ENCODE peak calls at places on chromosomes 3 and 15, in seven cellular contexts. One of them, this sample, is unnamed.

GRCh38 chr3:117622130-117622841 is 912.7 kb downstream of the TUSC7 start:
- DNase-seq in aorta: no peak
- DNase-seq in HL-60: no peak
- DNase-seq in body of pancreas: no peak
- DNase-seq in cardiac fibroblast: peak
- DNase-seq in GM12864: no peak
- DNase-seq in cardiac muscle cell: no peak
- DNase-seq in this sample: no peak

GRCh38 chr3:16866447-16867025 is 18.2 kb upstream of the PLCL2 start:
- DNase-seq in aorta: no peak
- DNase-seq in HL-60: peak
- DNase-seq in body of pancreas: no peak
- DNase-seq in cardiac fibroblast: no peak
- DNase-seq in GM12864: no peak
- DNase-seq in cardiac muscle cell: no peak
- DNase-seq in this sample: no peak

GRCh38 chr15:79539426-79539825 is 107.3 kb downstream of the MINAR1 start:
- DNase-seq in aorta: no peak
- DNase-seq in HL-60: no peak
- DNase-seq in body of pancreas: no peak
- DNase-seq in cardiac fibroblast: peak
- DNase-seq in GM12864: no peak
- DNase-seq in cardiac muscle cell: no peak
- DNase-seq in this sample: no peak

GRCh38 chr3:102229062-102229655 is 205.7 kb upstream of the ZPLD1 start:
- DNase-seq in aorta: peak
- DNase-seq in HL-60: peak
- DNase-seq in body of pancreas: peak
- DNase-seq in cardiac fibroblast: peak
- DNase-seq in GM12864: peak
- DNase-seq in cardiac muscle cell: peak
- DNase-seq in this sample: peak

GRCh38 chr3:23650371-23651140 is 155.2 kb upstream of the UBE2E1 start:
- DNase-seq in aorta: no peak
- DNase-seq in HL-60: no peak
- DNase-seq in body of pancreas: no peak
- DNase-seq in cardiac fibroblast: peak
- DNase-seq in GM12864: no peak
- DNase-seq in cardiac muscle cell: no peak
- DNase-seq in this sample: no peak

GRCh38 chr15:70762469-70763119 is 764 bp downstream of the UACA start:
- DNase-seq in aorta: peak
- DNase-seq in HL-60: peak
- DNase-seq in body of pancreas: peak
- DNase-seq in cardiac fibroblast: peak
- DNase-seq in GM12864: no peak
- DNase-seq in cardiac muscle cell: peak
- DNase-seq in this sample: peak

GRCh38 chr3:154431043-154431442 is 1.1 kb upstream of the GPR149 start:
- DNase-seq in aorta: no peak
- DNase-seq in HL-60: no peak
- DNase-seq in body of pancreas: no peak
- DNase-seq in cardiac fibroblast: no peak
- DNase-seq in GM12864: no peak
- DNase-seq in cardiac muscle cell: no peak
- DNase-seq in this sample: no peak

GRCh38 chr3:76859596-76859995 is 180.3 kb upstream of the ROBO2 start:
- DNase-seq in aorta: no peak
- DNase-seq in HL-60: no peak
- DNase-seq in body of pancreas: no peak
- DNase-seq in cardiac fibroblast: no peak
- DNase-seq in GM12864: no peak
- DNase-seq in cardiac muscle cell: no peak
- DNase-seq in this sample: no peak

GRCh38 chr15:91782221-91782620 is 71.3 kb upstream of the SLCO3A1 start:
- DNase-seq in aorta: no peak
- DNase-seq in HL-60: peak
- DNase-seq in body of pancreas: peak
- DNase-seq in cardiac fibroblast: no peak
- DNase-seq in GM12864: no peak
- DNase-seq in cardiac muscle cell: no peak
- DNase-seq in this sample: no peak

GRCh38 chr3:140942221-140943104 is 827 bp downstream of the SLC25A36 start:
- DNase-seq in aorta: peak
- DNase-seq in HL-60: peak
- DNase-seq in body of pancreas: peak
- DNase-seq in cardiac fibroblast: peak
- DNase-seq in GM12864: no peak
- DNase-seq in cardiac muscle cell: peak
- DNase-seq in this sample: peak

GRCh38 chr3:71057526-71057894 is 526.0 kb downstream of the FOXP1 start:
- DNase-seq in aorta: no peak
- DNase-seq in HL-60: no peak
- DNase-seq in body of pancreas: no peak
- DNase-seq in cardiac fibroblast: peak
- DNase-seq in GM12864: no peak
- DNase-seq in cardiac muscle cell: no peak
- DNase-seq in this sample: no peak

GRCh38 chr15:38647683-38648082 is 83.1 kb upstream of the RASGRP1 start:
- DNase-seq in aorta: no peak
- DNase-seq in HL-60: no peak
- DNase-seq in body of pancreas: no peak
- DNase-seq in cardiac fibroblast: peak
- DNase-seq in GM12864: no peak
- DNase-seq in cardiac muscle cell: peak
- DNase-seq in this sample: no peak

GRCh38 chr3:52495777-52496602 is 852 bp downstream of the STAB1 start:
- DNase-seq in aorta: no peak
- DNase-seq in HL-60: no peak
- DNase-seq in body of pancreas: peak
- DNase-seq in cardiac fibroblast: peak
- DNase-seq in GM12864: no peak
- DNase-seq in cardiac muscle cell: no peak
- DNase-seq in this sample: no peak

GRCh38 chr3:112097378-112097777 is 11.2 kb downstream of the C3orf52 start:
- DNase-seq in aorta: no peak
- DNase-seq in HL-60: no peak
- DNase-seq in body of pancreas: peak
- DNase-seq in cardiac fibroblast: peak
- DNase-seq in GM12864: no peak
- DNase-seq in cardiac muscle cell: no peak
- DNase-seq in this sample: no peak

GRCh38 chr3:48927928-48928327 is 9.3 kb downstream of the ARIH2 start:
- DNase-seq in aorta: no peak
- DNase-seq in HL-60: no peak
- DNase-seq in body of pancreas: no peak
- DNase-seq in cardiac fibroblast: peak
- DNase-seq in GM12864: no peak
- DNase-seq in cardiac muscle cell: no peak
- DNase-seq in this sample: no peak

GRCh38 chr3:114706591-114707224 is 412.9 kb downstream of the TIGIT start:
- DNase-seq in aorta: no peak
- DNase-seq in HL-60: no peak
- DNase-seq in body of pancreas: peak
- DNase-seq in cardiac fibroblast: peak
- DNase-seq in GM12864: no peak
- DNase-seq in cardiac muscle cell: no peak
- DNase-seq in this sample: peak

GRCh38 chr15:67822537-67823370 is 2.6 kb upstream of the SKOR1 start:
- DNase-seq in aorta: no peak
- DNase-seq in HL-60: no peak
- DNase-seq in body of pancreas: no peak
- DNase-seq in cardiac fibroblast: no peak
- DNase-seq in GM12864: no peak
- DNase-seq in cardiac muscle cell: no peak
- DNase-seq in this sample: no peak
- H3K4me3 ChIP-seq in aorta: no peak
- H3K4me3 ChIP-seq in HL-60: peak
- H3K4me3 ChIP-seq in body of pancreas: no peak
- H3K4me3 ChIP-seq in cardiac fibroblast: no peak
- H3K4me3 ChIP-seq in GM12864: no peak
- H3K4me3 ChIP-seq in cardiac muscle cell: no peak
- H3K4me3 ChIP-seq in this sample: peak

GRCh38 chr3:14227866-14228265 is 49.2 kb downstream of the LSM3 start:
- DNase-seq in aorta: no peak
- DNase-seq in HL-60: no peak
- DNase-seq in body of pancreas: no peak
- DNase-seq in cardiac fibroblast: no peak
- DNase-seq in GM12864: no peak
- DNase-seq in cardiac muscle cell: no peak
- DNase-seq in this sample: peak
- H3K4me3 ChIP-seq in aorta: no peak
- H3K4me3 ChIP-seq in HL-60: no peak
- H3K4me3 ChIP-seq in body of pancreas: no peak
- H3K4me3 ChIP-seq in cardiac fibroblast: no peak
- H3K4me3 ChIP-seq in GM12864: no peak
- H3K4me3 ChIP-seq in cardiac muscle cell: no peak
- H3K4me3 ChIP-seq in this sample: no peak

DNA sequence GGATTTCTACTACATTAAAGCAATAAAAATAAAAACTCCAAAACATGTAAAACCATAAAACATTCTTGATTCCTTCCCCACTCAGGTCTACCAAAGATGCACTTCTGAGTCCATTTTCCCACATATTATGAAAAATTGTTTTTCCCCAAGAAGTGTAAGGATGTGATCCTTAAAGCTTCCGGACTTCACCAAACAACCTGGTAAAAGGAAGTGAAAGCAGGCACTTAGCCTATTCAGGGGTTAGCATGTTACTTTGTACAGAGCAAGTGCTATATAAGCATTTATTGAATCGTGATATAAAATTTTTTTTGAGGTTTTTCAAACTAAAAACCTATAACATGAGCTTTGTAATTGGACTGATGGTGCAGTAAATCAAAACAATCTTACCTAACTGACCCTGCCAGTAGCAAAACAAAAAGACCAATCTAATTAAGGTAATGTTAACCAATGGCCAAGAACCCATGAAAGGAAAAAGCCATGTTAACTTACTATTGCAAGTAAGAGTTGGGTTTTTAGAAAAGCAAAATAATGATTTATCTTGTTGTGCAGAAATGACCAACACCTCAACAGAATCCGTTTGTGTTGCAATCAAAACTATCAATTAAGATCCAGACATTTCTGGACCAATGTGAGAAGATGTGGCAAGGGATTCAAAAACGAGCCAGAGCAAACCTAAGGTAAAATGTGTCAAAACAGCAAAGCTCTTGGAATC is 1.8 kb downstream of the SETD2 start:
- DNase-seq in aorta: no peak
- DNase-seq in HL-60: no peak
- DNase-seq in body of pancreas: no peak
- DNase-seq in cardiac fibroblast: no peak
- DNase-seq in GM12864: no peak
- DNase-seq in cardiac muscle cell: no peak
- DNase-seq in this sample: no peak
- H3K4me3 ChIP-seq in aorta: peak
- H3K4me3 ChIP-seq in HL-60: peak
- H3K4me3 ChIP-seq in body of pancreas: peak
- H3K4me3 ChIP-seq in cardiac fibroblast: peak
- H3K4me3 ChIP-seq in GM12864: peak
- H3K4me3 ChIP-seq in cardiac muscle cell: peak
- H3K4me3 ChIP-seq in this sample: peak

GRCh38 chr3:119357190-119357589 is 63.0 kb downstream of the ARHGAP31 start:
- DNase-seq in aorta: no peak
- DNase-seq in HL-60: no peak
- DNase-seq in body of pancreas: no peak
- DNase-seq in cardiac fibroblast: peak
- DNase-seq in GM12864: no peak
- DNase-seq in cardiac muscle cell: peak
- DNase-seq in this sample: no peak
- H3K4me3 ChIP-seq in aorta: no peak
- H3K4me3 ChIP-seq in HL-60: no peak
- H3K4me3 ChIP-seq in body of pancreas: no peak
- H3K4me3 ChIP-seq in cardiac fibroblast: no peak
- H3K4me3 ChIP-seq in GM12864: no peak
- H3K4me3 ChIP-seq in cardiac muscle cell: no peak
- H3K4me3 ChIP-seq in this sample: no peak

GRCh38 chr3:100483529-100483928 is 8.9 kb upstream of the TMEM45A start:
- DNase-seq in aorta: no peak
- DNase-seq in HL-60: no peak
- DNase-seq in body of pancreas: no peak
- DNase-seq in cardiac fibroblast: no peak
- DNase-seq in GM12864: no peak
- DNase-seq in cardiac muscle cell: no peak
- DNase-seq in this sample: no peak

GRCh38 chr3:100486808-100487207 is 5.6 kb upstream of the TMEM45A start:
- DNase-seq in aorta: no peak
- DNase-seq in HL-60: no peak
- DNase-seq in body of pancreas: no peak
- DNase-seq in cardiac fibroblast: peak
- DNase-seq in GM12864: no peak
- DNase-seq in cardiac muscle cell: no peak
- DNase-seq in this sample: no peak

GRCh38 chr3:100492059-100492809 is at the start of gene TMEM45A:
- DNase-seq in aorta: peak
- DNase-seq in HL-60: peak
- DNase-seq in body of pancreas: peak
- DNase-seq in cardiac fibroblast: peak
- DNase-seq in GM12864: peak
- DNase-seq in cardiac muscle cell: peak
- DNase-seq in this sample: peak

GRCh38 chr3:100492810-100493140 is 356 bp downstream of the TMEM45A start:
- DNase-seq in aorta: no peak
- DNase-seq in HL-60: no peak
- DNase-seq in body of pancreas: no peak
- DNase-seq in cardiac fibroblast: no peak
- DNase-seq in GM12864: no peak
- DNase-seq in cardiac muscle cell: no peak
- DNase-seq in this sample: no peak

DNA sequence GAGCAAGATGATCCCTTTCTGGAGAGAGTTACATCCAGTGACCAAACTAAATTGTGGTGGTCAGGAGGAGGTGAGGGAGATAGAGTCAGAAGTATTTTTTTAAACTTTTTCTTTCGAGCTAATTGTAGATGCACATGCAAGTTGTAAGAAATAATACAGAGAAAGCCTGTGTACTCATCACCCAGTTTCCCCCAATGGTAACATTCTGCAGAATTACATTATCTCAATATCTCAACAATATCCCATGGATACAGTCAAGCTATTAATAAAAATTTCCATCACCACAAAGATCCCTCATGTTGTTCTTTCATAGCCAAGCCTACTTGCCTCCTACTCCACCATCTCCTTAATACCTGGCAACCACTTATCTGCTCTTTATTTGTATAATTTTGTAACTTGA is 3.3 kb upstream of the TMEM45A start:
- DNase-seq in aorta: no peak
- DNase-seq in HL-60: no peak
- DNase-seq in body of pancreas: no peak
- DNase-seq in cardiac fibroblast: no peak
- DNase-seq in GM12864: no peak
- DNase-seq in cardiac muscle cell: no peak
- DNase-seq in this sample: no peak
- H3K4me3 ChIP-seq in aorta: no peak
- H3K4me3 ChIP-seq in HL-60: no peak
- H3K4me3 ChIP-seq in body of pancreas: no peak
- H3K4me3 ChIP-seq in cardiac fibroblast: no peak
- H3K4me3 ChIP-seq in GM12864: no peak
- H3K4me3 ChIP-seq in cardiac muscle cell: no peak
- H3K4me3 ChIP-seq in this sample: no peak

GRCh38 chr15:33201376-33202189 is 7.1 kb upstream of the FMN1 start:
- DNase-seq in aorta: peak
- DNase-seq in HL-60: no peak
- DNase-seq in body of pancreas: peak
- DNase-seq in cardiac fibroblast: peak
- DNase-seq in GM12864: peak
- DNase-seq in cardiac muscle cell: peak
- DNase-seq in this sample: peak
- H3K4me3 ChIP-seq in aorta: peak
- H3K4me3 ChIP-seq in HL-60: peak
- H3K4me3 ChIP-seq in body of pancreas: no peak
- H3K4me3 ChIP-seq in cardiac fibroblast: no peak
- H3K4me3 ChIP-seq in GM12864: no peak
- H3K4me3 ChIP-seq in cardiac muscle cell: no peak
- H3K4me3 ChIP-seq in this sample: no peak